ENCODE peak calls at places on chromosome 20, in nine cellular contexts. One of them, this sample, is unnamed.

GRCh38 chr20:33005908-33006775 is 1.4 kb upstream of the BPIFB2 start:
- DNase-seq in mesendoderm: no peak
- DNase-seq in HepG2: peak; percentile 95
- DNase-seq in naive thymus-derived CD4-positive, alpha-beta T cell: no peak
- DNase-seq in neural progenitor cell: no peak
- DNase-seq in mesenchymal stem cell: no peak
- DNase-seq in upper lobe of right lung: no peak
- DNase-seq in hepatocyte: no peak
- DNase-seq in RWPE2: peak; percentile 77
- DNase-seq in this sample: no peak

GRCh38 chr20:22941550-22941949 is 93.6 kb upstream of the SSTR4 start:
- DNase-seq in mesenchymal stem cell: no peak
- DNase-seq in neural progenitor cell: no peak
- DNase-seq in HepG2: no peak
- DNase-seq in mesendoderm: no peak
- DNase-seq in naive thymus-derived CD4-positive, alpha-beta T cell: no peak
- DNase-seq in hepatocyte: no peak
- DNase-seq in upper lobe of right lung: no peak
- DNase-seq in RWPE2: no peak
- DNase-seq in this sample: no peak

GRCh38 chr20:47320990-47321805 is 35.3 kb downstream of the ZMYND8 start:
- DNase-seq in upper lobe of right lung: no peak
- DNase-seq in neural progenitor cell: no peak
- DNase-seq in mesendoderm: peak; percentile 71
- DNase-seq in RWPE2: no peak
- DNase-seq in naive thymus-derived CD4-positive, alpha-beta T cell: no peak
- DNase-seq in HepG2: peak; percentile 99
- DNase-seq in mesenchymal stem cell: no peak
- DNase-seq in hepatocyte: peak; percentile 54
- DNase-seq in this sample: no peak

GRCh38 chr20:4151991-4152695 is 136.8 kb upstream of the RNF24 start:
- DNase-seq in naive thymus-derived CD4-positive, alpha-beta T cell: no peak
- DNase-seq in hepatocyte: no peak
- DNase-seq in neural progenitor cell: no peak
- DNase-seq in mesendoderm: no peak
- DNase-seq in RWPE2: peak; percentile 44
- DNase-seq in mesenchymal stem cell: no peak
- DNase-seq in HepG2: no peak
- DNase-seq in upper lobe of right lung: peak; percentile 56
- DNase-seq in this sample: no peak

GRCh38 chr20:33178726-33179125 is 10.8 kb downstream of the BPIFA2 start:
- DNase-seq in HepG2: peak; percentile 57
- DNase-seq in RWPE2: peak; percentile 49
- DNase-seq in hepatocyte: peak; percentile 67
- DNase-seq in mesendoderm: peak; percentile 82
- DNase-seq in upper lobe of right lung: no peak
- DNase-seq in naive thymus-derived CD4-positive, alpha-beta T cell: no peak
- DNase-seq in neural progenitor cell: peak; percentile 62
- DNase-seq in mesenchymal stem cell: no peak
- DNase-seq in this sample: no peak

GRCh38 chr20:1838479-1839279 is 56.5 kb upstream of the SIRPA start:
- DNase-seq in HepG2: no peak
- DNase-seq in neural progenitor cell: peak; percentile 38
- DNase-seq in hepatocyte: peak; percentile 77
- DNase-seq in RWPE2: no peak
- DNase-seq in upper lobe of right lung: no peak
- DNase-seq in mesenchymal stem cell: no peak
- DNase-seq in mesendoderm: peak; percentile 42
- DNase-seq in naive thymus-derived CD4-positive, alpha-beta T cell: no peak
- DNase-seq in this sample: no peak

GRCh38 chr20:39861381-39861780 is 827.7 kb downstream of the MAFB start:
- DNase-seq in hepatocyte: peak; percentile 15
- DNase-seq in mesenchymal stem cell: no peak
- DNase-seq in RWPE2: no peak
- DNase-seq in neural progenitor cell: no peak
- DNase-seq in naive thymus-derived CD4-positive, alpha-beta T cell: no peak
- DNase-seq in HepG2: no peak
- DNase-seq in mesendoderm: no peak
- DNase-seq in upper lobe of right lung: no peak
- DNase-seq in this sample: no peak

GRCh38 chr20:51893723-51894122 is 91.4 kb upstream of the SALL4 start:
- DNase-seq in mesenchymal stem cell: no peak
- DNase-seq in mesendoderm: no peak
- DNase-seq in RWPE2: no peak
- DNase-seq in upper lobe of right lung: no peak
- DNase-seq in hepatocyte: no peak
- DNase-seq in naive thymus-derived CD4-positive, alpha-beta T cell: no peak
- DNase-seq in HepG2: peak; percentile 34
- DNase-seq in neural progenitor cell: no peak
- DNase-seq in this sample: no peak

GRCh38 chr20:15162061-15162740 is 824.8 kb upstream of the FLRT3 start:
- DNase-seq in mesenchymal stem cell: no peak
- DNase-seq in neural progenitor cell: no peak
- DNase-seq in HepG2: no peak
- DNase-seq in RWPE2: no peak
- DNase-seq in naive thymus-derived CD4-positive, alpha-beta T cell: no peak
- DNase-seq in hepatocyte: no peak
- DNase-seq in upper lobe of right lung: no peak
- DNase-seq in mesendoderm: no peak
- DNase-seq in this sample: no peak

GRCh38 chr20:2797136-2797983 is 3.1 kb downstream of the CPXM1 start:
- DNase-seq in mesendoderm: no peak
- DNase-seq in RWPE2: no peak
- DNase-seq in hepatocyte: no peak
- DNase-seq in HepG2: no peak
- DNase-seq in upper lobe of right lung: no peak
- DNase-seq in mesenchymal stem cell: no peak
- DNase-seq in neural progenitor cell: no peak
- DNase-seq in naive thymus-derived CD4-positive, alpha-beta T cell: no peak
- DNase-seq in this sample: no peak

GRCh38 chr20:38046572-38046971 is 13.0 kb downstream of the RPRD1B start:
- DNase-seq in neural progenitor cell: no peak
- DNase-seq in naive thymus-derived CD4-positive, alpha-beta T cell: no peak
- DNase-seq in upper lobe of right lung: no peak
- DNase-seq in hepatocyte: no peak
- DNase-seq in HepG2: no peak
- DNase-seq in mesenchymal stem cell: no peak
- DNase-seq in mesendoderm: peak; percentile 67
- DNase-seq in RWPE2: no peak
- DNase-seq in this sample: no peak

GRCh38 chr20:9592419-9592818 is 78.0 kb downstream of the LAMP5 start:
- DNase-seq in HepG2: no peak
- DNase-seq in upper lobe of right lung: no peak
- DNase-seq in mesenchymal stem cell: no peak
- DNase-seq in neural progenitor cell: no peak
- DNase-seq in RWPE2: no peak
- DNase-seq in hepatocyte: no peak
- DNase-seq in mesendoderm: no peak
- DNase-seq in naive thymus-derived CD4-positive, alpha-beta T cell: no peak
- DNase-seq in this sample: no peak

GRCh38 chr20:1853472-1853871 is 41.7 kb upstream of the SIRPA start:
- DNase-seq in neural progenitor cell: no peak
- DNase-seq in upper lobe of right lung: no peak
- DNase-seq in RWPE2: no peak
- DNase-seq in mesenchymal stem cell: no peak
- DNase-seq in mesendoderm: no peak
- DNase-seq in naive thymus-derived CD4-positive, alpha-beta T cell: no peak
- DNase-seq in HepG2: no peak
- DNase-seq in hepatocyte: no peak
- DNase-seq in this sample: no peak

GRCh38 chr20:51733070-51733469 is 35.1 kb downstream of the ATP9A start:
- DNase-seq in hepatocyte: no peak
- DNase-seq in naive thymus-derived CD4-positive, alpha-beta T cell: no peak
- DNase-seq in mesendoderm: no peak
- DNase-seq in upper lobe of right lung: no peak
- DNase-seq in RWPE2: no peak
- DNase-seq in mesenchymal stem cell: no peak
- DNase-seq in neural progenitor cell: no peak
- DNase-seq in HepG2: no peak
- DNase-seq in this sample: no peak

GRCh38 chr20:35312348-35312747 is 20.1 kb upstream of the FAM83C start:
- DNase-seq in naive thymus-derived CD4-positive, alpha-beta T cell: no peak
- DNase-seq in neural progenitor cell: no peak
- DNase-seq in HepG2: peak; percentile 54
- DNase-seq in RWPE2: peak; percentile 98
- DNase-seq in upper lobe of right lung: no peak
- DNase-seq in mesendoderm: peak; percentile 86
- DNase-seq in hepatocyte: no peak
- DNase-seq in mesenchymal stem cell: peak; percentile 87
- DNase-seq in this sample: no peak

GRCh38 chr20:41169791-41170351 is 32.5 kb downstream of the PLCG1 start:
- DNase-seq in naive thymus-derived CD4-positive, alpha-beta T cell: no peak
- DNase-seq in mesendoderm: no peak
- DNase-seq in neural progenitor cell: no peak
- DNase-seq in mesenchymal stem cell: peak; percentile 22
- DNase-seq in upper lobe of right lung: peak; percentile 45
- DNase-seq in RWPE2: peak; percentile 83
- DNase-seq in HepG2: no peak
- DNase-seq in hepatocyte: no peak
- DNase-seq in this sample: no peak

GRCh38 chr20:25336561-25337422 is 53.8 kb downstream of the ABHD12 start:
- DNase-seq in neural progenitor cell: peak; percentile 35
- DNase-seq in RWPE2: no peak
- DNase-seq in mesenchymal stem cell: peak; percentile 60
- DNase-seq in mesendoderm: peak; percentile 84
- DNase-seq in naive thymus-derived CD4-positive, alpha-beta T cell: no peak
- DNase-seq in hepatocyte: peak; percentile 47
- DNase-seq in upper lobe of right lung: no peak
- DNase-seq in HepG2: peak; percentile 82
- DNase-seq in this sample: no peak

GRCh38 chr20:50108571-50109235 is 4.2 kb downstream of the UBE2V1 start:
- DNase-seq in upper lobe of right lung: no peak
- DNase-seq in HepG2: no peak
- DNase-seq in neural progenitor cell: no peak
- DNase-seq in mesenchymal stem cell: no peak
- DNase-seq in hepatocyte: no peak
- DNase-seq in RWPE2: peak; percentile 56
- DNase-seq in naive thymus-derived CD4-positive, alpha-beta T cell: no peak
- DNase-seq in mesendoderm: peak; percentile 67
- DNase-seq in this sample: no peak

GRCh38 chr20:23205656-23206055 is 119.5 kb upstream of the CD93 start:
- DNase-seq in RWPE2: no peak
- DNase-seq in HepG2: no peak
- DNase-seq in neural progenitor cell: peak; percentile 72
- DNase-seq in upper lobe of right lung: no peak
- DNase-seq in hepatocyte: peak; percentile 84
- DNase-seq in mesendoderm: no peak
- DNase-seq in mesenchymal stem cell: no peak
- DNase-seq in naive thymus-derived CD4-positive, alpha-beta T cell: no peak
- DNase-seq in this sample: peak; percentile 34

GRCh38 chr20:20920433-20920832 is 185.7 kb downstream of the LINC00237 start:
- DNase-seq in mesenchymal stem cell: no peak
- DNase-seq in HepG2: no peak
- DNase-seq in mesendoderm: no peak
- DNase-seq in upper lobe of right lung: no peak
- DNase-seq in neural progenitor cell: no peak
- DNase-seq in hepatocyte: no peak
- DNase-seq in RWPE2: no peak
- DNase-seq in naive thymus-derived CD4-positive, alpha-beta T cell: no peak
- DNase-seq in this sample: no peak
- H3K4me1 ChIP-seq in mesenchymal stem cell: no peaks in the 10 kb centered on the region
- H3K4me1 ChIP-seq in HepG2: peaks cover 9% of the 10 kb centered on the region
- H3K4me1 ChIP-seq in mesendoderm: no peaks in the 10 kb centered on the region
- H3K4me1 ChIP-seq in upper lobe of right lung: no peaks in the 10 kb centered on the region
- H3K4me1 ChIP-seq in neural progenitor cell: no peaks in the 10 kb centered on the region
- H3K4me1 ChIP-seq in hepatocyte: no peaks in the 10 kb centered on the region
- H3K4me1 ChIP-seq in RWPE2: no peaks in the 10 kb centered on the region
- H3K4me1 ChIP-seq in naive thymus-derived CD4-positive, alpha-beta T cell: no peaks in the 10 kb centered on the region
- H3K4me1 ChIP-seq in this sample: no peaks in the 10 kb centered on the region

GRCh38 chr20:36601546-36601945 is 4.0 kb upstream of the RAB5IF start:
- DNase-seq in naive thymus-derived CD4-positive, alpha-beta T cell: no peak
- DNase-seq in hepatocyte: no peak
- DNase-seq in RWPE2: no peak
- DNase-seq in HepG2: no peak
- DNase-seq in neural progenitor cell: no peak
- DNase-seq in upper lobe of right lung: no peak
- DNase-seq in mesendoderm: no peak
- DNase-seq in mesenchymal stem cell: no peak
- DNase-seq in this sample: no peak

GRCh38 chr20:36606171-36607116 is 865 bp downstream of the RAB5IF start:
- DNase-seq in neural progenitor cell: peak; percentile 46
- DNase-seq in mesenchymal stem cell: peak; percentile 58
- DNase-seq in HepG2: peak; percentile 88
- DNase-seq in naive thymus-derived CD4-positive, alpha-beta T cell: no peak
- DNase-seq in upper lobe of right lung: peak; percentile 71
- DNase-seq in hepatocyte: peak; percentile 70
- DNase-seq in RWPE2: no peak
- DNase-seq in mesendoderm: peak; percentile 75
- DNase-seq in this sample: peak; percentile 40

GRCh38 chr20:36607586-36608387 is 2.2 kb downstream of the RAB5IF start:
- DNase-seq in mesendoderm: no peak
- DNase-seq in mesenchymal stem cell: no peak
- DNase-seq in hepatocyte: peak; percentile 67
- DNase-seq in upper lobe of right lung: no peak
- DNase-seq in HepG2: peak; percentile 99
- DNase-seq in neural progenitor cell: no peak
- DNase-seq in RWPE2: no peak
- DNase-seq in naive thymus-derived CD4-positive, alpha-beta T cell: no peak
- DNase-seq in this sample: no peak

GRCh38 chr20:36605309-36606170 is at the start of gene RAB5IF:
- DNase-seq in mesenchymal stem cell: peak; percentile 98
- DNase-seq in HepG2: peak; percentile 99
- DNase-seq in neural progenitor cell: peak; percentile 99
- DNase-seq in naive thymus-derived CD4-positive, alpha-beta T cell: peak; percentile 99
- DNase-seq in mesendoderm: peak; percentile 99
- DNase-seq in hepatocyte: peak; percentile 100
- DNase-seq in upper lobe of right lung: peak; percentile 100
- DNase-seq in RWPE2: peak; percentile 100
- DNase-seq in this sample: peak; percentile 99

GRCh38 chr20:36604952-36605308 is 649 bp upstream of the RAB5IF start:
- DNase-seq in naive thymus-derived CD4-positive, alpha-beta T cell: no peak
- DNase-seq in RWPE2: peak; percentile 87
- DNase-seq in neural progenitor cell: peak; percentile 13
- DNase-seq in hepatocyte: no peak
- DNase-seq in mesendoderm: no peak
- DNase-seq in upper lobe of right lung: peak; percentile 70
- DNase-seq in HepG2: no peak
- DNase-seq in mesenchymal stem cell: no peak
- DNase-seq in this sample: no peak
- H3K4me3 ChIP-seq in naive thymus-derived CD4-positive, alpha-beta T cell: peak overlapping the region; percentile 56
- H3K4me3 ChIP-seq in RWPE2: peak overlapping the region; percentile 69
- H3K4me3 ChIP-seq in neural progenitor cell: no peak overlapping the region
- H3K4me3 ChIP-seq in hepatocyte: no peak overlapping the region
- H3K4me3 ChIP-seq in mesendoderm: no peak overlapping the region
- H3K4me3 ChIP-seq in upper lobe of right lung: peak overlapping the region; percentile 91
- H3K4me3 ChIP-seq in HepG2: peak overlapping the region; percentile 98
- H3K4me3 ChIP-seq in mesenchymal stem cell: no peak overlapping the region
- H3K4me3 ChIP-seq in this sample: peak overlapping the region; percentile 97

GRCh38 chr20:43919686-43920403 is 5.2 kb downstream of the TOX2 start:
- DNase-seq in neural progenitor cell: no peak
- DNase-seq in RWPE2: no peak
- DNase-seq in mesendoderm: no peak
- DNase-seq in mesenchymal stem cell: no peak
- DNase-seq in naive thymus-derived CD4-positive, alpha-beta T cell: no peak
- DNase-seq in hepatocyte: no peak
- DNase-seq in upper lobe of right lung: peak; percentile 5
- DNase-seq in HepG2: no peak
- DNase-seq in this sample: no peak
- H3K27me3 ChIP-seq in neural progenitor cell: peaks cover 37% of the 10 kb centered on the region
- H3K27me3 ChIP-seq in RWPE2: no peaks in the 10 kb centered on the region
- H3K27me3 ChIP-seq in mesendoderm: peaks cover 2% of the 10 kb centered on the region
- H3K27me3 ChIP-seq in mesenchymal stem cell: peaks cover 13% of the 10 kb centered on the region
- H3K27me3 ChIP-seq in naive thymus-derived CD4-positive, alpha-beta T cell: peaks cover 6% of the 10 kb centered on the region
- H3K27me3 ChIP-seq in hepatocyte: peaks cover 46% of the 10 kb centered on the region
- H3K27me3 ChIP-seq in upper lobe of right lung: peaks cover 28% of the 10 kb centered on the region
- H3K27me3 ChIP-seq in HepG2: peaks cover 56% of the 10 kb centered on the region
- H3K27me3 ChIP-seq in this sample: no peaks in the 10 kb centered on the region

GRCh38 chr20:57395111-57395959 is 4.1 kb downstream of the RBM38 start:
- DNase-seq in RWPE2: peak; percentile 92
- DNase-seq in naive thymus-derived CD4-positive, alpha-beta T cell: no peak
- DNase-seq in mesendoderm: peak; percentile 40
- DNase-seq in HepG2: no peak
- DNase-seq in neural progenitor cell: peak; percentile 91
- DNase-seq in mesenchymal stem cell: no peak
- DNase-seq in hepatocyte: no peak
- DNase-seq in upper lobe of right lung: peak; percentile 68
- DNase-seq in this sample: no peak
- H3K4me1 ChIP-seq in RWPE2: peaks cover 13% of the 10 kb centered on the region
- H3K4me1 ChIP-seq in naive thymus-derived CD4-positive, alpha-beta T cell: peaks cover 72% of the 10 kb centered on the region
- H3K4me1 ChIP-seq in mesendoderm: peaks cover 3% of the 10 kb centered on the region
- H3K4me1 ChIP-seq in HepG2: peaks cover 22% of the 10 kb centered on the region
- H3K4me1 ChIP-seq in neural progenitor cell: peaks cover 42% of the 10 kb centered on the region
- H3K4me1 ChIP-seq in mesenchymal stem cell: peaks cover 75% of the 10 kb centered on the region
- H3K4me1 ChIP-seq in hepatocyte: peaks cover 8% of the 10 kb centered on the region
- H3K4me1 ChIP-seq in upper lobe of right lung: peaks cover 57% of the 10 kb centered on the region
- H3K4me1 ChIP-seq in this sample: peaks cover 7% of the 10 kb centered on the region